ENCODE peak calls at places on chromosomes 6 and 20, in four cellular contexts. One of them, this sample, is unnamed.
A peak's percentile ranks its signal among the peaks of the same experiment; 100 is the strongest.

GRCh38 chr6:16688984-16689636 is 72.2 kb downstream of the ATXN1 start:
- DNase-seq in effector CD4-positive, alpha-beta T cell: no peak
- DNase-seq in fibroblast of lung: peak; percentile 95
- DNase-seq in substantia nigra: no peak
- DNase-seq in this sample: no peak

GRCh38 chr20:8094845-8095244 is 37.2 kb upstream of the PLCB1 start:
- DNase-seq in effector CD4-positive, alpha-beta T cell: no peak
- DNase-seq in fibroblast of lung: peak; percentile 34
- DNase-seq in substantia nigra: no peak
- DNase-seq in this sample: no peak

GRCh38 chr6:12174878-12175277 is 115.3 kb upstream of the EDN1 start:
- DNase-seq in effector CD4-positive, alpha-beta T cell: no peak
- DNase-seq in fibroblast of lung: peak; percentile 34
- DNase-seq in substantia nigra: no peak
- DNase-seq in this sample: no peak

GRCh38 chr6:163460307-163460782 is 45.8 kb downstream of the QKI start:
- DNase-seq in effector CD4-positive, alpha-beta T cell: no peak
- DNase-seq in fibroblast of lung: peak; percentile 72
- DNase-seq in substantia nigra: no peak
- DNase-seq in this sample: no peak

GRCh38 chr6:13470240-13471140 is 16.9 kb downstream of the GFOD1 start:
- DNase-seq in effector CD4-positive, alpha-beta T cell: no peak
- DNase-seq in fibroblast of lung: no peak
- DNase-seq in substantia nigra: no peak
- DNase-seq in this sample: no peak

GRCh38 chr6:53658992-53659391 is 6.6 kb downstream of the KLHL31 start:
- DNase-seq in effector CD4-positive, alpha-beta T cell: no peak
- DNase-seq in fibroblast of lung: no peak
- DNase-seq in substantia nigra: no peak
- DNase-seq in this sample: no peak

GRCh38 chr6:14734416-14735340 is 511.2 kb upstream of the JARID2 start:
- DNase-seq in effector CD4-positive, alpha-beta T cell: no peak
- DNase-seq in fibroblast of lung: peak; percentile 97
- DNase-seq in substantia nigra: no peak
- DNase-seq in this sample: no peak

GRCh38 chr6:150270330-150271052 is 98.3 kb upstream of the IYD start:
- DNase-seq in effector CD4-positive, alpha-beta T cell: no peak
- DNase-seq in fibroblast of lung: no peak
- DNase-seq in substantia nigra: no peak
- DNase-seq in this sample: no peak

GRCh38 chr6:25706314-25707014 is 48.1 kb upstream of the SLC17A4 start:
- DNase-seq in effector CD4-positive, alpha-beta T cell: no peak
- DNase-seq in fibroblast of lung: no peak
- DNase-seq in substantia nigra: no peak
- DNase-seq in this sample: no peak

GRCh38 chr20:5315807-5316187 is 957 bp downstream of the PROKR2 start:
- DNase-seq in effector CD4-positive, alpha-beta T cell: no peak
- DNase-seq in fibroblast of lung: no peak
- DNase-seq in substantia nigra: no peak
- DNase-seq in this sample: no peak

GRCh38 chr20:53133134-53133533 is 161.0 kb downstream of the TSHZ2 start:
- DNase-seq in effector CD4-positive, alpha-beta T cell: no peak
- DNase-seq in fibroblast of lung: peak; percentile 34
- DNase-seq in substantia nigra: no peak
- DNase-seq in this sample: no peak

GRCh38 chr20:15706719-15707118 is 866.5 kb downstream of the KIF16B start:
- DNase-seq in effector CD4-positive, alpha-beta T cell: no peak
- DNase-seq in fibroblast of lung: no peak
- DNase-seq in substantia nigra: no peak
- DNase-seq in this sample: no peak

GRCh38 chr6:140052757-140053729 is 678.6 kb upstream of the CITED2 start:
- DNase-seq in effector CD4-positive, alpha-beta T cell: no peak
- DNase-seq in fibroblast of lung: peak; percentile 46
- DNase-seq in substantia nigra: no peak
- DNase-seq in this sample: peak; percentile 9

GRCh38 chr20:47118641-47119040 is 224.0 kb downstream of the EYA2 start:
- DNase-seq in effector CD4-positive, alpha-beta T cell: no peak
- DNase-seq in fibroblast of lung: no peak
- DNase-seq in substantia nigra: no peak
- DNase-seq in this sample: no peak

GRCh38 chr6:10426781-10427279 is 12.0 kb upstream of the TFAP2A start:
- DNase-seq in effector CD4-positive, alpha-beta T cell: no peak
- DNase-seq in fibroblast of lung: no peak
- DNase-seq in substantia nigra: no peak
- DNase-seq in this sample: no peak

GRCh38 chr20:57802877-57803717 is 93.3 kb upstream of the PMEPA1 start:
- DNase-seq in effector CD4-positive, alpha-beta T cell: no peak
- DNase-seq in fibroblast of lung: no peak
- DNase-seq in substantia nigra: no peak
- DNase-seq in this sample: peak; percentile 27

GRCh38 chr6:52517502-52518278 is 59.2 kb downstream of the TRAM2 start:
- DNase-seq in effector CD4-positive, alpha-beta T cell: no peak
- DNase-seq in fibroblast of lung: peak; percentile 97
- DNase-seq in substantia nigra: peak; percentile 23
- DNase-seq in this sample: peak; percentile 47

GRCh38 chr6:15239606-15240364 is 6.1 kb upstream of the JARID2 start:
- DNase-seq in effector CD4-positive, alpha-beta T cell: no peak
- DNase-seq in fibroblast of lung: no peak
- DNase-seq in substantia nigra: no peak
- DNase-seq in this sample: no peak

GRCh38 chr6:56802570-56802969 is 152.3 kb upstream of the BEND6 start:
- DNase-seq in effector CD4-positive, alpha-beta T cell: no peak
- DNase-seq in fibroblast of lung: peak; percentile 79
- DNase-seq in substantia nigra: no peak
- DNase-seq in this sample: no peak

GRCh38 chr6:105550961-105551625 is 148.2 kb upstream of the PREP start:
- DNase-seq in effector CD4-positive, alpha-beta T cell: no peak
- DNase-seq in fibroblast of lung: peak; percentile 67
- DNase-seq in substantia nigra: no peak
- DNase-seq in this sample: no peak

GRCh38 chr6:114569643-114570042 is 226.8 kb upstream of the HS3ST5 start:
- DNase-seq in effector CD4-positive, alpha-beta T cell: no peak
- DNase-seq in fibroblast of lung: no peak
- DNase-seq in substantia nigra: no peak
- DNase-seq in this sample: peak; percentile 2

GRCh38 chr6:9272671-9273070 is 837.3 kb upstream of the SLC35B3 start:
- DNase-seq in effector CD4-positive, alpha-beta T cell: no peak
- DNase-seq in fibroblast of lung: no peak
- DNase-seq in substantia nigra: no peak
- DNase-seq in this sample: no peak

GRCh38 chr6:91387290-91388062 is 800.6 kb upstream of the MAP3K7 start:
- DNase-seq in effector CD4-positive, alpha-beta T cell: no peak
- DNase-seq in fibroblast of lung: no peak
- DNase-seq in substantia nigra: no peak
- DNase-seq in this sample: no peak

GRCh38 chr6:87714093-87714809 is 12.2 kb upstream of the AKIRIN2 start:
- DNase-seq in effector CD4-positive, alpha-beta T cell: no peak
- DNase-seq in fibroblast of lung: peak; percentile 89
- DNase-seq in substantia nigra: no peak
- DNase-seq in this sample: no peak

GRCh38 chr6:146916435-146917015 is 287.7 kb upstream of the STXBP5 start:
- DNase-seq in effector CD4-positive, alpha-beta T cell: no peak
- DNase-seq in fibroblast of lung: no peak
- DNase-seq in substantia nigra: no peak
- DNase-seq in this sample: no peak

GRCh38 chr6:6686748-6687601 is 98.5 kb downstream of the LY86 start:
- DNase-seq in effector CD4-positive, alpha-beta T cell: no peak
- DNase-seq in fibroblast of lung: peak; percentile 74
- DNase-seq in substantia nigra: no peak
- DNase-seq in this sample: peak; percentile 92

GRCh38 chr20:10596726-10597125 is 77.1 kb downstream of the JAG1 start:
- DNase-seq in effector CD4-positive, alpha-beta T cell: no peak
- DNase-seq in fibroblast of lung: peak; percentile 86
- DNase-seq in substantia nigra: no peak
- DNase-seq in this sample: no peak

GRCh38 chr20:8254911-8255582 is 123.0 kb downstream of the PLCB1 start:
- DNase-seq in effector CD4-positive, alpha-beta T cell: no peak
- DNase-seq in fibroblast of lung: peak; percentile 19
- DNase-seq in substantia nigra: no peak
- DNase-seq in this sample: no peak

GRCh38 chr6:23524556-23524955 is 601.5 kb upstream of the NRSN1 start:
- DNase-seq in effector CD4-positive, alpha-beta T cell: no peak
- DNase-seq in fibroblast of lung: peak; percentile 9
- DNase-seq in substantia nigra: no peak
- DNase-seq in this sample: no peak

GRCh38 chr20:48354320-48355263 is 473.2 kb downstream of the PREX1 start:
- DNase-seq in effector CD4-positive, alpha-beta T cell: no peak
- DNase-seq in fibroblast of lung: no peak
- DNase-seq in substantia nigra: no peak
- DNase-seq in this sample: no peak

GRCh38 chr20:38445402-38445801 is 10.3 kb upstream of the SNHG17 start:
- DNase-seq in effector CD4-positive, alpha-beta T cell: no peak
- DNase-seq in fibroblast of lung: no peak
- DNase-seq in substantia nigra: no peak
- DNase-seq in this sample: no peak

GRCh38 chr6:41784581-41785171 is 2.8 kb upstream of the TOMM6 start:
- DNase-seq in effector CD4-positive, alpha-beta T cell: no peak
- DNase-seq in fibroblast of lung: no peak
- DNase-seq in substantia nigra: no peak
- DNase-seq in this sample: no peak

This sample was measured in Caco-2.